ENCODE peak calls at places on chromosomes 11 and 22, in five cellular contexts. One of them, this sample, is unnamed.

GRCh38 chr11:104522650-104523049 is 358.7 kb upstream of the PDGFD start:
- DNase-seq in cardiac fibroblast: peak; percentile 3
- DNase-seq in RPMI7951: no peak
- DNase-seq in AG20443: no peak
- DNase-seq in Ammon's horn: peak; percentile 58
- DNase-seq in this sample: no peak

GRCh38 chr11:6576471-6577373 is 26.7 kb downstream of the RRP8 start:
- DNase-seq in cardiac fibroblast: peak; percentile 57
- DNase-seq in RPMI7951: peak; percentile 61
- DNase-seq in AG20443: peak; percentile 74
- DNase-seq in Ammon's horn: peak; percentile 95
- DNase-seq in this sample: no peak

GRCh38 chr11:35553831-35554230 is 28.4 kb upstream of the PAMR1 start:
- DNase-seq in cardiac fibroblast: peak; percentile 89
- DNase-seq in RPMI7951: peak; percentile 83
- DNase-seq in AG20443: peak; percentile 71
- DNase-seq in Ammon's horn: no peak
- DNase-seq in this sample: no peak

GRCh38 chr11:14500181-14500651 is 605 bp upstream of the COPB1 start:
- DNase-seq in cardiac fibroblast: peak; percentile 72
- DNase-seq in RPMI7951: peak; percentile 58
- DNase-seq in AG20443: peak; percentile 51
- DNase-seq in Ammon's horn: peak; percentile 60
- DNase-seq in this sample: peak; percentile 65

GRCh38 chr11:34749666-34750659 is 129.1 kb downstream of the EHF start:
- DNase-seq in cardiac fibroblast: peak; percentile 94
- DNase-seq in RPMI7951: peak; percentile 84
- DNase-seq in AG20443: peak; percentile 76
- DNase-seq in Ammon's horn: peak; percentile 58
- DNase-seq in this sample: no peak

GRCh38 chr11:73141031-73141308 is 1.1 kb downstream of the FCHSD2 start:
- DNase-seq in cardiac fibroblast: no peak
- DNase-seq in RPMI7951: no peak
- DNase-seq in AG20443: no peak
- DNase-seq in Ammon's horn: peak; percentile 36
- DNase-seq in this sample: no peak

GRCh38 chr11:131137046-131137445 is 220.8 kb upstream of the SNX19 start:
- DNase-seq in cardiac fibroblast: peak; percentile 50
- DNase-seq in RPMI7951: no peak
- DNase-seq in AG20443: no peak
- DNase-seq in Ammon's horn: no peak
- DNase-seq in this sample: no peak

GRCh38 chr22:21937041-21937820 is 15.4 kb downstream of the PPM1F start:
- DNase-seq in cardiac fibroblast: peak; percentile 38
- DNase-seq in RPMI7951: peak; percentile 13
- DNase-seq in AG20443: no peak
- DNase-seq in Ammon's horn: peak; percentile 81
- DNase-seq in this sample: peak; percentile 82

GRCh38 chr22:33105501-33105911 is 47.3 kb upstream of the SYN3 start:
- DNase-seq in cardiac fibroblast: peak; percentile 11
- DNase-seq in RPMI7951: peak; percentile 76
- DNase-seq in AG20443: peak; percentile 70
- DNase-seq in Ammon's horn: peak; percentile 44
- DNase-seq in this sample: peak; percentile 91

GRCh38 chr11:119709638-119710346 is 19.2 kb downstream of the NECTIN1 start:
- DNase-seq in cardiac fibroblast: peak; percentile 48
- DNase-seq in RPMI7951: peak; percentile 83
- DNase-seq in AG20443: peak; percentile 62
- DNase-seq in Ammon's horn: peak; percentile 80
- DNase-seq in this sample: no peak

GRCh38 chr22:45125198-45125597 is 38.5 kb upstream of the NUP50 start:
- DNase-seq in cardiac fibroblast: peak; percentile 50
- DNase-seq in RPMI7951: no peak
- DNase-seq in AG20443: peak; percentile 62
- DNase-seq in Ammon's horn: peak; percentile 16
- DNase-seq in this sample: peak; percentile 30

GRCh38 chr11:92909214-92909613 is 60.2 kb upstream of the MTNR1B start:
- DNase-seq in cardiac fibroblast: no peak
- DNase-seq in RPMI7951: no peak
- DNase-seq in AG20443: no peak
- DNase-seq in Ammon's horn: no peak
- DNase-seq in this sample: no peak

GRCh38 chr11:134466909-134467567 is 55.0 kb upstream of the B3GAT1 start:
- DNase-seq in cardiac fibroblast: no peak
- DNase-seq in RPMI7951: no peak
- DNase-seq in AG20443: no peak
- DNase-seq in Ammon's horn: no peak
- DNase-seq in this sample: peak; percentile 7

GRCh38 chr22:36413022-36413770 is 25.4 kb upstream of the MYH9 start:
- DNase-seq in cardiac fibroblast: peak; percentile 54
- DNase-seq in RPMI7951: peak; percentile 85
- DNase-seq in AG20443: no peak
- DNase-seq in Ammon's horn: no peak
- DNase-seq in this sample: peak; percentile 73

GRCh38 chr11:78722786-78723185 is 148.1 kb upstream of the NARS2 start:
- DNase-seq in cardiac fibroblast: no peak
- DNase-seq in RPMI7951: peak; percentile 89
- DNase-seq in AG20443: no peak
- DNase-seq in Ammon's horn: no peak
- DNase-seq in this sample: peak; percentile 69

GRCh38 chr22:29617922-29618629 is 14.6 kb downstream of the NF2 start:
- DNase-seq in cardiac fibroblast: peak; percentile 46
- DNase-seq in RPMI7951: peak; percentile 21
- DNase-seq in AG20443: peak; percentile 24
- DNase-seq in Ammon's horn: no peak
- DNase-seq in this sample: peak; percentile 87

GRCh38 chr22:18048441-18048898 is 24.1 kb upstream of the MICAL3 start:
- DNase-seq in cardiac fibroblast: no peak
- DNase-seq in RPMI7951: peak; percentile 92
- DNase-seq in AG20443: no peak
- DNase-seq in Ammon's horn: no peak
- DNase-seq in this sample: no peak

GRCh38 chr11:17504330-17505107 is 27.9 kb upstream of the ABCC8 start:
- DNase-seq in cardiac fibroblast: peak; percentile 77
- DNase-seq in RPMI7951: peak; percentile 43
- DNase-seq in AG20443: peak; percentile 91
- DNase-seq in Ammon's horn: peak; percentile 82
- DNase-seq in this sample: peak; percentile 66

GRCh38 chr22:31344369-31345330 is 1.5 kb downstream of the PATZ1 start:
- DNase-seq in cardiac fibroblast: peak; percentile 40
- DNase-seq in RPMI7951: no peak
- DNase-seq in AG20443: no peak
- DNase-seq in Ammon's horn: no peak
- DNase-seq in this sample: peak; percentile 42

GRCh38 chr11:69000831-69001245 is 12.2 kb downstream of the MRGPRF start:
- DNase-seq in cardiac fibroblast: peak; percentile 79
- DNase-seq in RPMI7951: peak; percentile 81
- DNase-seq in AG20443: peak; percentile 91
- DNase-seq in Ammon's horn: peak; percentile 41
- DNase-seq in this sample: peak; percentile 55

GRCh38 chr11:2270322-2271076 is at the start of gene ASCL2:
- DNase-seq in cardiac fibroblast: peak; percentile 11
- DNase-seq in RPMI7951: no peak
- DNase-seq in AG20443: peak; percentile 14
- DNase-seq in Ammon's horn: no peak
- DNase-seq in this sample: no peak

This sample was measured in kidney tubule cell.